ENCODE peak calls at places on chromosomes 2 and 18, in five cellular contexts. W is HFF-Myc, Q is GM06990, G is fibroblast of pulmonary artery, O is tibial nerve. Z is an unnamed sample.

GRCh38 chr2:73877071-73877802 is 15.6 kb upstream of the ACTG2 start:
- DNase-seq in W (no peak), Q (no peak), G (no peak), O (no peak), Z (no peak)

GRCh38 chr2:218168635-218169462 is 2.1 kb upstream of the CXCR1 start:
- DNase-seq in W (no peak), O (peak; percentile 77), Q (no peak), G (peak; percentile 47), Z (no peak)

GRCh38 chr2:196233808-196234501 is 62.6 kb upstream of the STK17B start:
- DNase-seq in G (no peak), Q (peak; percentile 58), O (no peak), W (no peak), Z (no peak)

GRCh38 chr2:7672685-7673071 is 755.5 kb downstream of the RNF144A start:
- DNase-seq in G (no peak), Q (no peak), O (no peak), W (no peak), Z (no peak)

GRCh38 chr2:133287709-133288108 is 280.6 kb downstream of the NCKAP5 start:
- DNase-seq in G (peak; percentile 22), W (no peak), O (no peak), Q (no peak), Z (no peak)

GRCh38 chr18:51525453-51526225 is 328.2 kb upstream of the MEX3C start:
- DNase-seq in O (no peak), G (no peak), Q (no peak), W (no peak), Z (no peak)

GRCh38 chr18:51028201-51028805 is 1.7 kb upstream of the SMAD4 start:
- DNase-seq in W (no peak), Q (peak; percentile 13), O (no peak), G (no peak), Z (peak; percentile 19)

GRCh38 chr2:35997488-35997887 is 358.1 kb upstream of the CRIM1 start:
- DNase-seq in Q (no peak), O (no peak), W (no peak), G (no peak), Z (no peak)

GRCh38 chr2:147630585-147630984 is 214.2 kb upstream of the ACVR2A start:
- DNase-seq in O (no peak), G (no peak), Q (no peak), W (no peak), Z (no peak)

GRCh38 chr2:20620271-20620681 is 30.6 kb downstream of the HS1BP3 start:
- DNase-seq in Q (no peak), W (no peak), G (no peak), O (no peak), Z (no peak)

GRCh38 chr2:241271641-241272297 is 43.7 kb downstream of the HDLBP start:
- DNase-seq in O (peak; percentile 76), G (peak; percentile 84), W (no peak), Q (peak; percentile 71), Z (no peak)

GRCh38 chr2:69139778-69140177 is 126.8 kb downstream of the ANTXR1 start:
- DNase-seq in Q (no peak), W (no peak), G (no peak), O (no peak), Z (no peak)

GRCh38 chr2:69138793-69139510 is 126.0 kb downstream of the ANTXR1 start:
- DNase-seq in Q (no peak), O (no peak), G (peak; percentile 86), W (peak; percentile 66), Z (no peak)

GRCh38 chr2:69134546-69134945 is 121.6 kb downstream of the ANTXR1 start:
- DNase-seq in G (no peak), O (no peak), W (no peak), Q (no peak), Z (no peak)

GRCh38 chr2:69141081-69141480 is 128.1 kb downstream of the ANTXR1 start:
- DNase-seq in O (peak; percentile 42), W (no peak), Q (no peak), G (peak; percentile 59), Z (no peak)

DNA sequence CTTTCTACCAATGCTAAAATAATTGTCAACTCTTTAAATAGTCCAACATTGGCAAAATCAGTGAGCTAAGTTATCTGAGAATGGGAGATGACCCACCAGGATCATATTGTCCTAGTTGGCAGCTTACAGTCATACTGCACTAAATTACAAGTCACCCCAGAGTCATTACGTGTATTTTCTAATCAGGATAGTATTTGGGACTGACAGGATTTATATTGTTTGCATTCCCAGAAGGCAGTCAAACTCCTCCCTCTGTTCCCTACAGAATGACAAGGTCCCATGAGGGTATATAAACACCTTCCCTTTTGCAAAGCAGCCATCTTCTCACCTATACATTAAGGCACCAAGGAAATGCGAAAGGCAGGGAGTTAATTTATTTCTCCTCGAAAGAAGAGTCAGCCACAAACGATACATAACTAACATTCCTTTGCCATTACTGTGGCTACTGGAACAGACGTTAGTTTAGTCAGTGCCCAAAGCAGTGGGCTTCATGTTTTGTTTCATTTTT is 125.3 kb downstream of the ANTXR1 start:
- DNase-seq in O (no peak), G (peak; percentile 84), W (no peak), Q (no peak), Z (no peak)
- H3K4me3 ChIP-seq in O (no peak overlapping the region), G (no peak overlapping the region), W (peak overlapping the region; percentile 7), Q (no peak overlapping the region), Z (no peak overlapping the region)

DNA sequence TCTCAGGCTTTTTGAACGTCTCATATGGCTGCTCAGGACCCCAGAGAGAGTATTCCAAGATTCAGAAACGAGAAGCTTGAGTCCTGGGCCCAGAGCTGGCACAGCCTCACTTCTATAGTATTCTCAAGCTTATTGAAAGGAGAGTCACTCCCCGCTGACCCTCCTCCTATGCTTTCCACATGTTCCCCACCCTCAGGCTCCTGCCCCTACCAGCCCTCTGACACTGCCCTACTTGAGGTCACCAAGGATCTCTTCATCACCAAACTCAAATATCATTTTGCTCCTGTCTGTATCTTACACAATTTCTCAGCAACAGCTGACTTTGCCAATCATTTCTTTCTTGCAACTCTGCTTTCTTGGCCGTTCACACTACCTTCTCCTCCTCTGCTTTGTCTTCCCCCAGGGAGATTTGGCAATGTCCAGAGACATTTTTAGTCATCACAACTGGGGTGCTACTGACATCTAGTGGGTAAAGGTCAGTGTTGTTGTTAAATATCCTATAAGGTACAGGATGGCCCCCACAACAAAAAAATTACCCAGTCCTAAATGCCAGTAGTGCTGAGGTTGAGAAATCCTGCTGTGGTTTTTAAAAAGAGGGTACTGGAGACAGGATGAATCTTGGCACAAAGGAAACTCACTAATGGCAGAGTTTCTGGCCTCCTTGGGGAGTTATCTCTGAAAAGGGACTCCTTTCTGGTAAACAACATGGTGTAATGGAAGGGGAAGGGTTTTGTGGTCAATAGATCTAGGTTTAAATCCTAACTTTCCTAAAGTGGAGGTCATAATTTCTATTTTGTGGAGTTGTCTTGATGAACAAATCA is 26.9 kb upstream of the INSIG2 start:
- DNase-seq in W (no peak), Q (peak; percentile 18), O (peak; percentile 43), G (peak; percentile 76), Z (peak; percentile 46)
- TF ChIP-seq CTCF in W (peak; percentile 5), Q (peak; percentile 64), O (no peak), G (peak; percentile 44), Z (peak; percentile 69)

DNA sequence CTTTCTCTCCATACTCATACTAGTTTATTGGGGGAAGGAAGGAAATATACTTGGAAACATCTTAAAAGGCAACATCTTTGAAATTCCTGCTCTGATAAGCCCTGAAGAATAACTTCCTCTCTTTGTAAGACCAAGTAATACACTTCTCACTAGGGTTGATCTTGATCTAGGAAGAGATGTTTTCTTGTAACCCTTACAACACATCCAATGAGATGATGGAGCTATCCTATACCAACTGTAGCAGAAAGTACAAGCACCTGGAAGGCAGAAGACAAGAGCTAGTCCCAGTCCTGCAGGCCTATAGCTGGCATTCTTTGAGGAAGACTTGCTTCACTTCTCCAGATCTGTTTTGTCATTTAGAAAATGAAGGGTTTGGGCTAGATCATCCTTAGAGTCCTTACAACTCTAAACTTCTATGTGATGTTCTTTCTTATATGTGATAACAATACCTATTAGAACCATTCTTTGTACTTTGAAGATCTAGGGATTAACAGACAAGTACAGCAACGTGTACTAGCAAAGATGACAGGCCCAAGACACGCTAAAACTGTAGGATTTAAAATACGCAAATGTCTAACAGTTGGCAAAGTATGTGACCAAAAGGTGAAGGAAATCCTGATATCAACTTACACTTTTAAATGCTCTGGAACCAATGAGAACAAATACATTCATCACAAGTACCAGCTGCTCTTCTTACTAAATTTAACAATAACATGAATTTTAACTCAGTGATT is 1.8 kb downstream of the ANKRD44 start:
- DNase-seq in O (no peak), Q (no peak), G (no peak), W (no peak), Z (no peak)
- H3K4me3 ChIP-seq in O (peak overlapping the region; percentile 85), Q (peak overlapping the region; percentile 90), G (no peak overlapping the region), W (no peak overlapping the region), Z (peak overlapping the region; percentile 69)

DNA sequence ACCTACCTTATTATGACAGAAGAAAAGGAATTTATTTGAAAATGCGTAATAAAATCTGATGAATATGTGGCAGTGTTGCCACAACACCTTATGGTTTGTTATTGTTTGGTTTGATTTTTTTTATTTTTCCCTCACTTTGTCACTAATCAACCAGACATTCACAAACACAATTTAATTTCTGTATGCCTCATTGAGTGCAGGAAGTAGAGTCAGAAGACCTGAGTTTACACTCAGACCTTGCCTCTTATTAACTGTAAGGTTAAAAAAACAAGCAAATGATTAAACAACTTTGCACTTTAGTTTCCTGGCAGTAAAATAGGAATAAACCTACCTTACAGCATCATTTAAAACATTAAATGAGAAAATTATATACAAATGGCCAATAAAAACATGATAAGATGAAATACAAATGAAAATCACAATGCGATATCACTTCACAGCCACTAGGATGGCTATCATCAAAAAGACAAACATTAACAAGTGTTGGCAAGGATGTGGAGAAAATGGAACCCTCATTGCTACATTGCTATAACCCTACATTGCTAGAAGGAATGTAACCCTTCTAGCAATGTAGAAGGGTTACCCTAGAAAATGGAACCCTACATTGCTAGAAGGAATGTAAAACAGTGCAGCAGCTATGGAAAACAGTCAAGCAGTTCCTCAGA is 3.3 kb downstream of the SESTD1 start:
- DNase-seq in Q (no peak), G (no peak), O (no peak), W (no peak), Z (no peak)
- TF ChIP-seq CTCF in Q (no peak), G (peak; percentile 6), O (peak; percentile 24), W (no peak), Z (no peak)

DNA sequence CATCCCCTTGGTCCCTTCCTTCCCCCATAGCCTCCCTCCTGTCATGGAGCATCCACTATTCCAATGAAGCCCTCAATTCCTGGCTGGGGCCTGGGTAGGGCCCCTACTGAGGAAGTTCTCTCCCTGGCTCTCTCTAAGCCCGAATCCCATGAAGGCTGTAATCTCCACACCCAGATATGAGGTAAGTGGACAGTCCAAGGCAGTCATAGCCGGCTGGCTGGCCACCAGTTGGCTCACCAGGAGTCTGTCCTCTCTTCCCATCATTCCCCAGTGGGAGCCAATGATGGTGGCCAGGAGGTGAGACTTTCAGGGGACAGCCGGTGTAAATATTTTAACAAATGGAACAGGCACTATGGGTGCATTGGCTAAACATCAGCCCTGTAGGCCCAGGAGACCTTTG is 6.8 kb upstream of the TAF1B start:
- DNase-seq in G (no peak), W (no peak), O (no peak), Q (no peak), Z (no peak)
- H3K4me3 ChIP-seq in G (no peak overlapping the region), W (no peak overlapping the region), O (no peak overlapping the region), Q (no peak overlapping the region), Z (no peak overlapping the region)

Z was measured in GM12864.